ENCODE peak calls at places on chromosomes 2 and 18, in nine cellular contexts. D is H9, Q is OCI-LY7, K is PC-9, L is K562, O is neural progenitor cell, V is Karpas-422, M is IMR-90, Y is GM23248. S is an unnamed sample. For H4K20me1, the result is how much of the 10 kb centered on the place peaks cover.

GRCh38 chr2:223501604-223502003 is 100.6 kb downstream of the SCG2 start:
- DNase-seq in D (no peak), Q (no peak), K (no peak), L (no peak), O (no peak), V (no peak), M (no peak), Y (peak), S (no peak)

GRCh38 chr2:5285891-5286290 is 406.3 kb upstream of the SOX11 start:
- DNase-seq in D (no peak), Q (no peak), K (no peak), L (no peak), O (no peak), V (no peak), M (no peak), Y (no peak), S (no peak)

GRCh38 chr18:7626922-7627440 is 59.9 kb downstream of the PTPRM start:
- DNase-seq in D (no peak), Q (no peak), K (peak), L (no peak), O (no peak), V (no peak), M (peak), Y (peak), S (no peak)

GRCh38 chr2:54063967-54064535 is 51.4 kb upstream of the ACYP2 start:
- DNase-seq in D (no peak), Q (no peak), K (no peak), L (no peak), O (no peak), V (no peak), M (no peak), Y (no peak), S (no peak)

GRCh38 chr2:118490323-118490722 is 357.1 kb downstream of the EN1 start:
- DNase-seq in D (peak), Q (no peak), K (no peak), L (no peak), O (no peak), V (no peak), M (no peak), Y (no peak), S (no peak)

GRCh38 chr2:203672856-203673255 is 33.6 kb upstream of the CD28 start:
- DNase-seq in D (no peak), Q (no peak), K (no peak), L (no peak), O (no peak), V (no peak), M (no peak), Y (no peak), S (no peak)

GRCh38 chr2:74502720-74503505 is 3.5 kb upstream of the LBX2 start:
- DNase-seq in D (peak), Q (no peak), K (no peak), L (peak), O (peak), V (peak), M (peak), Y (peak), S (peak)

GRCh38 chr18:79509536-79509930 is 113.8 kb downstream of the NFATC1 start:
- DNase-seq in D (no peak), Q (no peak), K (no peak), L (no peak), O (no peak), V (no peak), M (no peak), Y (no peak), S (no peak)

GRCh38 chr2:179963626-179964025 is 43.5 kb downstream of the CWC22 start:
- DNase-seq in D (no peak), Q (no peak), K (no peak), L (no peak), O (no peak), V (no peak), M (peak), Y (peak), S (no peak)

GRCh38 chr18:33821503-33821902 is 243.5 kb downstream of the ASXL3 start:
- DNase-seq in D (no peak), Q (no peak), K (no peak), L (no peak), O (no peak), V (no peak), M (peak), Y (peak), S (no peak)

GRCh38 chr2:102585704-102586404 is 33.5 kb upstream of the SLC9A2 start:
- DNase-seq in D (no peak), Q (no peak), K (peak), L (peak), O (peak), V (no peak), M (no peak), Y (no peak), S (no peak)

GRCh38 chr2:56801214-56801613 is 617.4 kb downstream of the CCDC85A start:
- DNase-seq in D (no peak), Q (no peak), K (no peak), L (no peak), O (no peak), V (no peak), M (no peak), Y (peak), S (no peak)

GRCh38 chr2:61096438-61096837 is 30.8 kb downstream of the SANBR start:
- DNase-seq in D (no peak), Q (no peak), K (no peak), L (no peak), O (no peak), V (no peak), M (no peak), Y (no peak), S (no peak)

GRCh38 chr2:688504-689076 is 11.4 kb upstream of the TMEM18 start:
- DNase-seq in D (no peak), Q (no peak), K (no peak), L (no peak), O (no peak), V (no peak), M (no peak), Y (no peak), S (no peak)

GRCh38 chr2:180319586-180320405 is 312.7 kb upstream of the CWC22 start:
- DNase-seq in D (no peak), Q (peak), K (no peak), L (no peak), O (no peak), V (no peak), M (no peak), Y (no peak), S (no peak)

GRCh38 chr18:58868440-58868839 is 3.8 kb downstream of the ZNF532 start:
- DNase-seq in D (no peak), Q (no peak), K (no peak), L (no peak), O (no peak), V (no peak), M (no peak), Y (no peak), S (no peak)

DNA sequence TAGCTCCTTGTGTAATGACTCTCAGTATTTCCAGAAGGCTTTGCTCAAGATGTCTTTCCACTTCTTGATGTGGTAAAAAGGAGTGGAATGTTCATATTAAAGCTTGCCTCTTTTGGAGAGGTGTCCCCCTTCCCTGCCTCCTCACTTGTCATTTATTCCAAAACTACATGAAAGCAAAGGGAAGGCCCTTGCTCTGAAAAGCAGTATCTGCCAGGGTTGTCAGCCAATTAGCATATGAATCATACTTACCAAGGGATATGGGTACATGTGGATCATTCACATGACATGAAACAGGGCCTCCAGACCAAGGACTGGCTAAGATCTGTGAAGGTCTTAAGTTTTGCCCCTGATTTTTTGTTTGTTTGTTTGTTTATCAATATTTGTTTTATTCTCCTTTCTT is 31.3 kb downstream of the ANXA4 start:
- DNase-seq in D (no peak), Q (no peak), K (no peak), L (no peak), O (no peak), V (no peak), M (peak), Y (peak), S (no peak)
- H4K20me1 ChIP-seq in D (under half), Q (under half), K (under half), L (under half), O (under half), V (under half), M (under half), Y (under half), S (under half)

GRCh38 chr2:237677951-237678481 is 50.6 kb downstream of the LRRFIP1 start:
- DNase-seq in D (no peak), Q (peak), K (peak), L (peak), O (no peak), V (peak), M (peak), Y (peak), S (no peak)
- H4K20me1 ChIP-seq in D (under half), Q (under half), K (under half), L (under half), O (under half), V (under half), M (under half), Y (under half), S (under half)

GRCh38 chr18:72360628-72361027 is 183.5 kb downstream of the CBLN2 start:
- DNase-seq in D (no peak), Q (no peak), K (no peak), L (no peak), O (no peak), V (no peak), M (no peak), Y (no peak), S (no peak)
- H4K20me1 ChIP-seq in D (under half), Q (under half), K (under half), L (under half), O (under half), V (under half), M (under half), Y (under half), S (under half)

DNA sequence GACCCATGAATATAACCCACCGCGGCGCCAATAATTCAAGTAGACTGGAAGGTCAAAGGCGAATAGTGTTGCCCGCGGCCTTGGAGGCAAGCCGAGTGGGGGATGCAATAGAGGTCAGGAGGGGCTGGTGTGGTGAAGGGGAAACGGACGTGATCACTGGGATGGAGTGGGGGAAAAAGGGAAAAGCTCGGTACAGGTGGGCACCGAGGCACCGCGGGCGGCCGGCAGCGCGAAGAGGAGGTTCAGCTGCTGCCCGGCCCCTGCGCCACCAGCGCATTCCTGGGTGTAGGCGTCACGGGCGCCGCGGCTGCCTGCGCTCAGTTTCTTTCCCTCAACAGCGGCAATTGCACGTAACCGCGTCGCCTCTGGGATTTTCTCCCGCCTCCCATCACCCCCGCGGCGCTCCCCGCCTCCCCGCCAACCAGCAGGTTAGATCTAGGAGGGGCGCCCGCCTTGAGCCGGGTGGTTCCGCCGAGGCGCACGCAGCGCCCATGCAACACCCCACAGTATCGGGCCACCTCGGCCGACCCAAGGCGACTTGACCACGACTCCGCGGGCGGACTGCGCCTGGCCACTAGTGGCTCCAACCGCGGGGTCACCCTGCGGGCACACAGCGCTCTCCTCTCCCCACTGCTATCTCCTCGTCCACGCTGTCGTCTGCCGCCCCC is 1.5 kb downstream of the RND3 start:
- DNase-seq in D (peak), Q (no peak), K (peak), L (no peak), O (peak), V (no peak), M (peak), Y (peak), S (peak)
- H4K20me1 ChIP-seq in D (under half), Q (under half), K (under half), L (under half), O (under half), V (under half), M (half or more), Y (under half), S (under half)

DNA sequence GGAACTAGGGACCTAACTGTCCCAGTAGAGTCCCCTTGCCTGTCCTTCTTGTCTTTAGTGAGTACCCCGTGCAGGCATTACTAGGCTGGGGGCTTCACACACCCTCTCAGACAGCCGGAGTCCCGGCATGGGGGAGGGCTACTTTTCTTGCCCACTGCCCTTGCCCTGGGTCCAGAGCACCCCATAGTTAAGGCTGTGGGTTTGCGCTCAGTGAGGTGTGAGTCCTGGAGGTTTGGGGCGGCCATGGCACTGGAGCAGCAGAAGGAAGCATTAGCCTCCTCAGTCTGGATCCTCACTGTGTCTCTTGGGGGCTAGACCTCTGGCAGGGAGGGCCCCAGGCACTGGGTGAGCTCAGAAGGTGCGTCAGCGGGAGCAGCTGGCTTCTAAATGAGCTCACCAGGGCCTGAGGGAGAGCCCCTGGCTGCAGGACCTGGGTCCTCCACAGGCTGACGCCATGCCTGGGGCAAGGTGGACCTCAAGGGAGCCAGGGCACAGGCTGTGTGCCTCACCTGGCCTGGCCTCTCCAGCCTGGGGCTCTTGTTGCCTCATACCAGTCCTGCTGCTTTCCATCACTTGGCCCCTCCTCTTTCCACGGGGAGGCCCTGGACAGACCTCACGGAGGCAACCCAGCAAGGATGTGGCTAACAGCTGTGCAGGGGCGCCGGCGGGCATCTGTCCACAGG is 27.4 kb downstream of the HS6ST1 start:
- DNase-seq in D (no peak), Q (no peak), K (peak), L (no peak), O (no peak), V (no peak), M (no peak), Y (no peak), S (no peak)
- H4K20me1 ChIP-seq in D (under half), Q (under half), K (half or more), L (under half), O (half or more), V (under half), M (half or more), Y (under half), S (under half)

GRCh38 chr18:9106800-9107574 is 4.5 kb downstream of the NDUFV2 start:
- DNase-seq in D (no peak), Q (no peak), K (no peak), L (no peak), O (peak), V (no peak), M (no peak), Y (no peak), S (no peak)
- H4K20me1 ChIP-seq in D (under half), Q (half or more), K (half or more), L (under half), O (half or more), V (under half), M (half or more), Y (under half), S (under half)

GRCh38 chr2:24875272-24875671 is 44.8 kb downstream of the ADCY3 start:
- DNase-seq in D (no peak), Q (no peak), K (no peak), L (no peak), O (no peak), V (no peak), M (no peak), Y (peak), S (no peak)

GRCh38 chr2:24878341-24878740 is 41.7 kb downstream of the ADCY3 start:
- DNase-seq in D (no peak), Q (no peak), K (no peak), L (no peak), O (no peak), V (no peak), M (no peak), Y (no peak), S (no peak)

GRCh38 chr2:24877067-24877466 is 43.0 kb downstream of the ADCY3 start:
- DNase-seq in D (no peak), Q (no peak), K (no peak), L (no peak), O (no peak), V (no peak), M (no peak), Y (no peak), S (no peak)

GRCh38 chr2:24875901-24876300 is 44.1 kb downstream of the ADCY3 start:
- DNase-seq in D (no peak), Q (no peak), K (no peak), L (no peak), O (no peak), V (no peak), M (no peak), Y (no peak), S (no peak)

DNA sequence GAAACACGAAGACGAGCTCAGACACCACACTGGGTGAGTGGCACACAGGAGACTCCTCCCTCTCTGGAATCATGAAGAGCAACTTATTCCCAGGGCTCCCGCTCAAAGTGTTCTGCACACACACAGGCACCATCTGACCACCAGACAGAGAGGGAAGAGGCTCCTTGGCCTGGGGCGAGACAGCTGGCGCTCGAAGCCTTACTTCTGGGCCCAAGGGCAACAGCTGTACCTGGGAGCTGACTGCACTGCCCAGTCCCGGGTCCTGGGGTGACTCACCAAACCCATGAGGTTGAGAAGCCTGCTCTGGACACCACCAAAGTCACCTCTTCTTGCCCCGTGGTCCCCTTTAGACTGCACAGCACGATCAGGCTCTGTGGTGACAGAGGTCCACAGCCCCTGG is 42.4 kb downstream of the ADCY3 start:
- DNase-seq in D (no peak), Q (no peak), K (no peak), L (no peak), O (no peak), V (no peak), M (no peak), Y (no peak), S (no peak)
- H4K20me1 ChIP-seq in D (under half), Q (under half), K (under half), L (under half), O (under half), V (under half), M (under half), Y (under half), S (under half)

DNA sequence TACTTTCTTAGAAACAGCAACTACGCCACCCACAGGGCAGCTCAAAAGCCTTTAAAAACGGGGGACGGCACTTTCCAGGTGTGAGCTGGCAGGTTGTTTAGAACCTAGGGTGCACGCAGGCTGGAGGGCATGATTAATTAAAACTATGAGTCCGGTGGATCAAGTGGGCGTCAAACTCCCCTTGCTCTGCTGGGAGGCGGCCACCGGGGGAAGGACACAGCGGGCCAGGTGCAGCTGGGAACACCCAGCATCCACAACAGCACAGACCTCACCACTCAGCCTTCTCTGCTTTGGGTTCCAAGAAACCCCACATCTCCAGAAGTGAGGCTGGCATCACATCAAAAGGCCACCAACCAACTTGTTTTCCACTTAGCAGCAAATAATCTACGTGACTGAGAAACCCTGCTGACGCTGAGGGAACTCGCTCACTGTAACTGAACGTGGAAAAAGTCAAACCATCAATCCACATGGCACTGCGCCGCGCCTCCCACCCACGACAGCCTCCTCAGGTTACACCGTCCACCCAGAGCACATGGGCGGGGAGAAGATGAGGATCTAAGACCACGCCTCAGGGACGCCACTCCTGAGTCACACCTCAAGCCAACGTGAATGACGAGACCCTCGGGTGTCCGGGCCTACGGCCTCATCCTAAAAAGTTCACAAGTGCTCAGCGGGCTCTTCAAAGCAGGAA is 118.2 kb downstream of the ZNF516 start:
- DNase-seq in D (no peak), Q (no peak), K (no peak), L (peak), O (no peak), V (no peak), M (no peak), Y (no peak), S (no peak)
- H4K20me1 ChIP-seq in D (under half), Q (under half), K (under half), L (under half), O (half or more), V (half or more), M (under half), Y (under half), S (under half)

GRCh38 chr2:177255227-177255601 is 9.3 kb downstream of the NFE2L2 start:
- DNase-seq in D (no peak), Q (no peak), K (no peak), L (peak), O (no peak), V (no peak), M (no peak), Y (no peak), S (no peak)
- H4K20me1 ChIP-seq in D (under half), Q (half or more), K (half or more), L (half or more), O (under half), V (half or more), M (half or more), Y (under half), S (under half)

GRCh38 chr18:5391427-5391826 is 95.9 kb upstream of the ZBTB14 start:
- DNase-seq in D (no peak), Q (no peak), K (no peak), L (no peak), O (no peak), V (no peak), M (no peak), Y (no peak), S (no peak)

GRCh38 chr18:5393779-5394178 is 98.3 kb upstream of the ZBTB14 start:
- DNase-seq in D (no peak), Q (no peak), K (no peak), L (no peak), O (no peak), V (no peak), M (peak), Y (peak), S (no peak)

GRCh38 chr18:5388896-5389295 is 93.4 kb upstream of the ZBTB14 start:
- DNase-seq in D (no peak), Q (no peak), K (no peak), L (no peak), O (no peak), V (no peak), M (no peak), Y (no peak), S (no peak)
- H4K20me1 ChIP-seq in D (under half), Q (under half), K (under half), L (under half), O (under half), V (under half), M (under half), Y (under half), S (under half)

S was measured in HCT116.